ENCODE peak calls at places on chromosomes 3 and 15, in five cellular contexts. X, P, D, T and E are unnamed samples.
A peak's percentile ranks its signal among the peaks of the same experiment; 100 is the strongest.

GRCh38 chr15:67125589-67126502 is 60.4 kb downstream of the SMAD3 start:
- DNase-seq in X (no peak), T (no peak), P (no peak), D (peak; percentile 78), E (peak; percentile 83)

GRCh38 chr3:4043867-4044575 is 244.8 kb downstream of the LRRN1 start:
- DNase-seq in X (no peak), P (no peak), D (no peak), T (no peak), E (no peak)

GRCh38 chr3:107973152-107973551 is 117.7 kb downstream of the CD47 start:
- DNase-seq in T (no peak), P (no peak), D (no peak), X (no peak), E (peak; percentile 62)

GRCh38 chr3:39468108-39468436 is 592 bp downstream of the MOBP start:
- DNase-seq in D (no peak), T (no peak), X (no peak), P (no peak), E (no peak)

GRCh38 chr15:43132830-43133428 is 457 bp upstream of the TMEM62 start:
- DNase-seq in T (no peak), X (no peak), D (peak; percentile 22), P (peak; percentile 41), E (no peak)

GRCh38 chr3:36542186-36542585 is 161.9 kb downstream of the STAC start:
- DNase-seq in D (no peak), X (no peak), T (no peak), P (no peak), E (no peak)

GRCh38 chr15:80574590-80574989 is 120.5 kb upstream of the ABHD17C start:
- DNase-seq in P (no peak), D (no peak), X (no peak), T (no peak), E (no peak)

GRCh38 chr15:82731527-82731926 is 21.9 kb upstream of the AP3B2 start:
- DNase-seq in T (no peak), P (no peak), D (no peak), X (no peak), E (no peak)

GRCh38 chr3:163863146-163863545 is 1215.2 kb downstream of the SI start:
- DNase-seq in D (no peak), T (no peak), P (no peak), X (no peak), E (no peak)

GRCh38 chr15:100866386-100867330 is 13.0 kb upstream of the ALDH1A3 start:
- DNase-seq in X (no peak), P (no peak), T (no peak), D (peak; percentile 26), E (no peak)

GRCh38 chr3:99895706-99896441 is 78.2 kb downstream of the CMSS1 start:
- DNase-seq in T (no peak), X (no peak), P (no peak), D (no peak), E (peak; percentile 35)

GRCh38 chr3:65291448-65292091 is 603.8 kb upstream of the ADAMTS9 start:
- DNase-seq in T (no peak), X (no peak), P (no peak), D (no peak), E (no peak)

GRCh38 chr3:127123533-127123932 is 69.4 kb upstream of the PRR23E start:
- DNase-seq in X (no peak), D (no peak), T (no peak), P (no peak), E (no peak)

GRCh38 chr15:88894348-88894818 is 961 bp downstream of the HAPLN3 start:
- DNase-seq in P (peak; percentile 74), D (peak; percentile 75), X (peak; percentile 85), T (peak; percentile 94), E (peak; percentile 80)

DNA sequence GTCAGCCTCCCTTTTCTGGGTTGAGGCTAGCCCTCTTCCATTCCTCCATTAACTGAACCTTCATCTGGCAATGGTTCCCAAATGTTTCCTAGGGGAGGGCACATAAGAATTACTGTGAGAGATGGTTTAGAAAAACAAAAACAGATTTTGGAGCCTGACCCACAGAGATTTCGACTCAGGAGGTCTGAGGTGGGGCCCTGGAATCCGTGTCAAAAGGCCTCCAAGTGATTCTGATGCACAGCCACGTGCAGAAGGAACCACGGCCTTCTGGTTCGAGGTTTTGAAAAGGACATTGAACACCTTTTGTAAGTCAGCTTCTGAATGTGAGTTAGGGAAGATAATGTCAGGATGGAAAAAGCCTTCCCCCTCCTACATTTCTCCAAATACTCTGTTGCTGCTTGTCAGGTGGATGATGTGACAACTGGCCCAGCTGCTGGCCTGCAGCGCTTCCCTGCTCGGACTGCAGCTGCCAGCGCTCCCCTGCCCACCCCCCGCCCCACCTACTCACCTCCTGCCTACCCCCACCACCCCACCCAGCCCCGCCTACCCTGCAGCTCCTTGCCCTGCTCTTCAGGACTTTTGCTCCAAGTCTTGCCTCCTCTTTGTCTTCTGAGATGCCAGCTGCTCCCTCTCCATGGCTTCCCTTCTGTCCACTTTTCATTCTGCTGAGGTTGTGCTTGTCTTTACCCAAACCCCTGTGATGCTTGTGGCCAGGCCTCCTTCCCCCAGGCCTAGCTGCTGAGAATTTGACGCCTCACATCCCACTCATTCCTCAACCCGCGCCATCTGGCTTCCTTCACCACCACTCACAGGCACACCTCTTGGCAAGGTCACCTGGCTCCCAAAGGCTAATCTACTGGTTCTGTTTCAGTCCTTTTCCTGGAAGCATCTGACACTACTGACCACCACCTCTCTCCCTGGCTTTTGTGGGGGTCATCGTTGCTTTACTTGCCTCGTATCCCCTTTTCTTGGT is 6.6 kb downstream of the EHD4 start:
- DNase-seq in D (no peak), P (peak; percentile 5), X (no peak), T (peak; percentile 27), E (no peak)
- H3K27ac ChIP-seq in D (no peak overlapping the region), P (peak overlapping the region; percentile 53), X (no peak overlapping the region), T (no peak overlapping the region), E (no peak overlapping the region)

DNA sequence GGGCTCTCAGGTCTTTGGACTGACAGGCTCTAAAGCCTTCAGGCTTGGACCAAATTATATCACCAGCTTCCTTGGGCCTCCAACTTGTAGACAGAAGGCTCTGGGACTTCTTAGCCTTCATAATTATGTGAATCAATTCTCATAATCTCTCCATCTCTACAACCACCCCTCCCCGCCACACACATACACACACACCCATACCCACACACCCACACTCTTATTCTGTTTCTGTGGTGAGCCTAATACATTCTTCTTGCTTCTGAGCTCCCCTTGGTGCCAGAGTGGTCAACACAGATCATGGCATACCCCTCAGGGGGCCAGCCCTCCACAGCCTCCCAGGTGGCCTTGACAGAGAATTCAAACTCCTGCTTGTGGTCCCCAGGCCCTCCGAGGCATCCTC is 5.6 kb upstream of the NUP210 start:
- DNase-seq in X (no peak), P (no peak), D (peak; percentile 7), T (no peak), E (no peak)
- H3K27ac ChIP-seq in X (no peak overlapping the region), P (no peak overlapping the region), D (no peak overlapping the region), T (no peak overlapping the region), E (no peak overlapping the region)

DNA sequence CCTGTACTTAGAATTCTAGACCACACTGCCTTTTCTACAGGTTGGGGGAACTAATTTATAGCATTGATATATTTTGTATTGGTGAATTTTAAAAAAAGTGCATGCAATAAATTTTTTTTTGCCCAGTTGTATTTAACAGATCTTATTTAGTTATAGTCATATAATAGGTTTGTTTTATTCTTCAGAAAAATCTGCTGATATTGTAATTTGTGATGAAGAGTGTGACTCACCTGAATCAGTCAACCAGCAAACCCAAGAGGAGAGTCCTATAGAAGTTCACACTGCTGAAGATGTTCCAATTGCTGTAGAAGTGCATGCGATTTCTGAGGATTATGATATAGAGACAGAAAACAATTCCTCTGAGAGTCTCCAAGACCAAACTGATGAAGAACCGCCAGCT is 10.3 kb downstream of the ZNF639 start:
- DNase-seq in P (no peak), X (no peak), T (no peak), D (no peak), E (no peak)
- H3K27ac ChIP-seq in P (no peak overlapping the region), X (no peak overlapping the region), T (no peak overlapping the region), D (no peak overlapping the region), E (no peak overlapping the region)

GRCh38 chr3:109442531-109442930 is 105.2 kb upstream of the DPPA4 start:
- DNase-seq in D (no peak), P (no peak), X (no peak), T (no peak), E (no peak)
- H3K27ac ChIP-seq in D (no peak overlapping the region), P (no peak overlapping the region), X (no peak overlapping the region), T (no peak overlapping the region), E (no peak overlapping the region)

GRCh38 chr3:106880206-106880605 is 497.0 kb upstream of the CCDC54 start:
- DNase-seq in X (no peak), P (no peak), D (no peak), T (no peak), E (no peak)
- H3K27ac ChIP-seq in X (no peak overlapping the region), P (no peak overlapping the region), D (no peak overlapping the region), T (no peak overlapping the region), E (no peak overlapping the region)

GRCh38 chr15:34851751-34852150 is 56.4 kb upstream of the ACTC1 start:
- DNase-seq in X (no peak), P (no peak), T (no peak), D (no peak), E (no peak)
- H3K27ac ChIP-seq in X (no peak overlapping the region), P (no peak overlapping the region), T (no peak overlapping the region), D (no peak overlapping the region), E (no peak overlapping the region)

GRCh38 chr15:76368135-76368588 is 31.6 kb downstream of the ISL2 start:
- DNase-seq in T (no peak), P (peak; percentile 19), X (no peak), D (no peak), E (no peak)
- H3K27ac ChIP-seq in T (no peak overlapping the region), P (peak overlapping the region; percentile 19), X (no peak overlapping the region), D (no peak overlapping the region), E (no peak overlapping the region)

GRCh38 chr3:174820885-174821284 is 38.2 kb upstream of the NAALADL2 start:
- DNase-seq in D (no peak), P (no peak), T (no peak), X (no peak), E (no peak)

GRCh38 chr3:174826069-174826468 is 33.1 kb upstream of the NAALADL2 start:
- DNase-seq in T (no peak), X (no peak), D (no peak), P (no peak), E (no peak)

GRCh38 chr3:174821477-174821876 is 37.7 kb upstream of the NAALADL2 start:
- DNase-seq in T (no peak), D (no peak), P (no peak), X (no peak), E (no peak)

GRCh38 chr3:174822320-174822719 is 36.8 kb upstream of the NAALADL2 start:
- DNase-seq in X (no peak), T (no peak), D (no peak), P (no peak), E (no peak)
- H3K27ac ChIP-seq in X (no peak overlapping the region), T (no peak overlapping the region), D (no peak overlapping the region), P (no peak overlapping the region), E (no peak overlapping the region)

DNA sequence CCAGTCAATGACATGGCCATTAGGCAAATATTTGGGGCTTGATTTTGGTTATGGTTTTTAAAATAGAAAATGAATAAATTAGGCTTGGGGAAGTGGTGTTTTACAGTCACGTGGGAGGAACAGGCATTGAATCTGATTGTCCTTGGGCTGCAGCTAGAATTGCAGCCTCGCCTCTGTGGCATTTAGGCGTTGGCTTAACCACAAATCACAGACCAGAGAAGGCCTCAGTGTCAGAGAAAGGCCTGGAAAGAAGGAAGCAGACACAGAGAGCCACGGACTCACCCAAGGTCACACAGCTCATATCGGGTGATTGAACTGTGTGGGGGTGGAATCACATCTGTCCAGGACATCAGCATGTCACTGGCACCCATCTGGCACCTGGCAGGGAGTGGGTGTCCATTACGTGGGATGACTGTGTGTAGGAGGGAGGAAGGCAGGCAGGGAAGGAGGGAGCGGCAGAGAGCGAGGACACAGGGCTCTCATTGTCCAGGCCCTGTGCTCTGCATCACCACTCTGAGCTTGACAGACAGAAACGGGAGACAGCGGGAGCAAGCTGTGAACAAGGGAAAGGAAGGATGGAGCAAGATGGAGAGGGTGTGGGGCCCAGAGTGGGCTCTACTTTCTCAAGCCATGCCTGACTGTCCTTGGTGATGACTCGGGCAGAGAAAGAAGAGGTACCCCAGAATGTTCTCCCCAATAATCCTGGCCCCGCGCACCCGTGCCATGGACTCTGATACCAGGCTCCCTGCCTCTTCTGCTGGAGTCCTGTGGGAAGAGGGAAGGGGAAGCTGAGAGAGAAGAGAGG is 186.4 kb downstream of the FAM43A start:
- DNase-seq in X (no peak), D (no peak), P (peak; percentile 76), T (no peak), E (no peak)
- H3K27ac ChIP-seq in X (no peak overlapping the region), D (no peak overlapping the region), P (peak overlapping the region; percentile 86), T (no peak overlapping the region), E (peak overlapping the region; percentile 91)